ENCODE peak calls at places on chromosome 4, in eight cellular contexts. F is SW480, L is stomach, M is fibroblast of mammary gland, D is immature natural killer cell, P is B cell, E is EH, H is hippocampal formation. I is an unnamed sample.

GRCh38 chr4:142452132-142452855 is 393.8 kb downstream of the INPP4B start:
- DNase-seq in L (no peak), H (no peak), P (no peak), F (no peak), D (no peak), E (peak; percentile 73), M (peak; percentile 73), I (no peak)

GRCh38 chr4:183905081-183905592 is at the start of gene STOX2:
- DNase-seq in H (peak; percentile 80), P (no peak), L (peak; percentile 88), D (no peak), M (peak; percentile 34), F (peak; percentile 79), E (peak; percentile 11), I (no peak)

GRCh38 chr4:12692815-12693214 is 791.3 kb downstream of the RAB28 start:
- DNase-seq in M (peak; percentile 24), E (no peak), H (no peak), F (no peak), D (no peak), P (no peak), L (no peak), I (no peak)

GRCh38 chr4:40275065-40275464 is 60.1 kb upstream of the CHRNA9 start:
- DNase-seq in H (no peak), P (no peak), M (no peak), L (no peak), F (no peak), E (no peak), D (no peak), I (no peak)

GRCh38 chr4:30719363-30720020 is 677 bp upstream of the PCDH7 start:
- DNase-seq in H (peak; percentile 39), F (peak; percentile 47), D (no peak), L (peak; percentile 52), P (no peak), M (peak; percentile 52), E (peak; percentile 59), I (no peak)

GRCh38 chr4:139015948-139016451 is 419 bp downstream of the NOCT start:
- DNase-seq in L (peak; percentile 56), E (peak; percentile 42), D (no peak), H (no peak), P (no peak), M (peak; percentile 32), F (peak; percentile 40), I (no peak)

GRCh38 chr4:168483786-168484185 is 3.5 kb upstream of the DDX60L start:
- DNase-seq in H (no peak), D (no peak), L (no peak), P (no peak), E (peak; percentile 84), F (no peak), M (peak; percentile 56), I (no peak)

GRCh38 chr4:56937262-56937661 is 29.6 kb downstream of the REST start:
- DNase-seq in P (no peak), E (peak; percentile 93), F (peak; percentile 9), L (no peak), H (no peak), D (no peak), M (peak; percentile 80), I (no peak)

GRCh38 chr4:145843651-145844050 is 95.0 kb downstream of the ZNF827 start:
- DNase-seq in H (no peak), P (no peak), F (no peak), E (no peak), D (no peak), M (no peak), L (no peak), I (no peak)

I was measured in central memory CD4-positive, alpha-beta T cell.